ENCODE peak calls at places on chromosomes 12 and 14, in five cellular contexts. L is H1, A is H9, S is neuronal stem cell, R is trophoblast cell. I is an unnamed sample.
A peak's percentile ranks its signal among the peaks of the same experiment; 100 is the strongest.

GRCh38 chr14:73576391-73576790 is 7.4 kb downstream of the ACOT2 start:
- DNase-seq in L (no peak), A (no peak), S (no peak), R (no peak), I (peak; percentile 24)

GRCh38 chr14:92649934-92650545 is 98.4 kb downstream of the LGMN start:
- DNase-seq in L (no peak), A (no peak), S (no peak), R (peak; percentile 94), I (peak; percentile 37)

GRCh38 chr12:45591635-45592034 is 137.9 kb upstream of the ARID2 start:
- DNase-seq in L (no peak), A (no peak), S (no peak), R (no peak), I (no peak)

GRCh38 chr12:51374346-51374745 is 16.9 kb downstream of the GALNT6 start:
- DNase-seq in L (no peak), A (no peak), S (no peak), R (no peak), I (no peak)

GRCh38 chr14:80850197-80850814 is 91.2 kb downstream of the CEP128 start:
- DNase-seq in L (no peak), A (no peak), S (peak; percentile 17), R (no peak), I (peak; percentile 56)

GRCh38 chr14:76196980-76197379 is 45.3 kb downstream of the GPATCH2L start:
- DNase-seq in L (no peak), A (no peak), S (no peak), R (no peak), I (no peak)

GRCh38 chr14:98118749-98119148 is 1153.2 kb downstream of the BCL11B start:
- DNase-seq in L (no peak), A (no peak), S (no peak), R (no peak), I (no peak)

GRCh38 chr14:53458368-53458814 is 305.3 kb upstream of the DDHD1 start:
- DNase-seq in L (no peak), A (no peak), S (peak; percentile 43), R (peak; percentile 6), I (peak; percentile 62)

GRCh38 chr12:108825205-108825950 is 32.0 kb downstream of the SSH1 start:
- DNase-seq in L (no peak), A (no peak), S (no peak), R (no peak), I (peak; percentile 95)

GRCh38 chr14:50675597-50675996 is 7.5 kb upstream of the SAV1 start:
- DNase-seq in L (no peak), A (no peak), S (no peak), R (no peak), I (no peak)

GRCh38 chr12:123907726-123908476 is 64.7 kb downstream of the CCDC92 start:
- DNase-seq in L (no peak), A (no peak), S (no peak), R (no peak), I (peak; percentile 7)

GRCh38 chr14:38257500-38257899 is 1.6 kb upstream of the CLEC14A start:
- DNase-seq in L (no peak), A (no peak), S (no peak), R (no peak), I (peak; percentile 32)

GRCh38 chr14:70203686-70204085 is 14.9 kb upstream of the SLC8A3 start:
- DNase-seq in L (no peak), A (peak; percentile 42), S (no peak), R (no peak), I (no peak)

GRCh38 chr14:49931523-49931922 is 38.6 kb downstream of the ARF6 start:
- DNase-seq in L (no peak), A (no peak), S (no peak), R (no peak), I (no peak)

GRCh38 chr12:56387152-56387551 is 24.5 kb upstream of the APOF start:
- DNase-seq in L (no peak), A (no peak), S (no peak), R (no peak), I (peak; percentile 13)

GRCh38 chr12:77118696-77119095 is 53.3 kb upstream of the E2F7 start:
- DNase-seq in L (no peak), A (no peak), S (no peak), R (no peak), I (peak; percentile 55)

GRCh38 chr14:79028281-79028680 is 858.1 kb downstream of the NRXN3 start:
- DNase-seq in L (no peak), A (no peak), S (no peak), R (no peak), I (no peak)

GRCh38 chr12:111129149-111129548 is 208.8 kb upstream of the MYL2 start:
- DNase-seq in L (no peak), A (no peak), S (no peak), R (no peak), I (no peak)

GRCh38 chr12:123934829-123935228 is 37.8 kb downstream of the CCDC92 start:
- DNase-seq in L (no peak), A (no peak), S (no peak), R (no peak), I (peak; percentile 26)

GRCh38 chr14:79708991-79709390 is 502.3 kb downstream of the DIO2 start:
- DNase-seq in L (no peak), A (no peak), S (no peak), R (no peak), I (peak; percentile 18)

GRCh38 chr12:57475271-57476161 is 4.2 kb downstream of the ARHGAP9 start:
- DNase-seq in L (peak; percentile 67), A (peak; percentile 63), S (no peak), R (no peak), I (peak; percentile 51)

GRCh38 chr12:123502163-123502562 is 31.4 kb downstream of the RILPL1 start:
- DNase-seq in L (no peak), A (no peak), S (peak; percentile 77), R (no peak), I (no peak)

GRCh38 chr12:24896171-24896570 is 52.7 kb downstream of the BCAT1 start:
- DNase-seq in L (no peak), A (no peak), S (no peak), R (no peak), I (no peak)

GRCh38 chr12:8950287-8950574 is 786 bp upstream of the M6PR start:
- DNase-seq in L (no peak), A (no peak), S (no peak), R (no peak), I (no peak)

GRCh38 chr14:24093901-24094838 is at the start of gene PCK2:
- DNase-seq in L (peak; percentile 95), A (peak; percentile 99), S (peak; percentile 81), R (peak; percentile 86), I (peak; percentile 90)

GRCh38 chr14:53999061-53999488 is 42.5 kb upstream of the BMP4 start:
- DNase-seq in L (no peak), A (no peak), S (no peak), R (peak; percentile 63), I (peak; percentile 74)

GRCh38 chr12:91551242-91551641 is 368.6 kb upstream of the DCN start:
- DNase-seq in L (no peak), A (no peak), S (no peak), R (no peak), I (no peak)

GRCh38 chr12:1920436-1920835 is 2.0 kb upstream of the CACNA2D4 start:
- DNase-seq in L (no peak), A (peak; percentile 19), S (no peak), R (no peak), I (no peak)

GRCh38 chr12:10018390-10018789 is 8.0 kb downstream of the CLEC12B start:
- DNase-seq in L (no peak), A (no peak), S (no peak), R (no peak), I (peak; percentile 19)

GRCh38 chr12:106246891-106247730 is 709 bp downstream of the CKAP4 start:
- DNase-seq in L (peak; percentile 63), A (no peak), S (peak; percentile 59), R (peak; percentile 72), I (peak; percentile 74)

GRCh38 chr12:124451637-124452243 is 115.7 kb downstream of the NCOR2 start:
- DNase-seq in L (no peak), A (no peak), S (no peak), R (no peak), I (no peak)

GRCh38 chr12:52391618-52392002 is 6.2 kb upstream of the KRT84 start:
- DNase-seq in L (no peak), A (no peak), S (no peak), R (no peak), I (no peak)
- H3K27ac ChIP-seq in L (no peak overlapping the region), A (no peak overlapping the region), S (no peak overlapping the region), R (no peak overlapping the region), I (no peak overlapping the region)

DNA sequence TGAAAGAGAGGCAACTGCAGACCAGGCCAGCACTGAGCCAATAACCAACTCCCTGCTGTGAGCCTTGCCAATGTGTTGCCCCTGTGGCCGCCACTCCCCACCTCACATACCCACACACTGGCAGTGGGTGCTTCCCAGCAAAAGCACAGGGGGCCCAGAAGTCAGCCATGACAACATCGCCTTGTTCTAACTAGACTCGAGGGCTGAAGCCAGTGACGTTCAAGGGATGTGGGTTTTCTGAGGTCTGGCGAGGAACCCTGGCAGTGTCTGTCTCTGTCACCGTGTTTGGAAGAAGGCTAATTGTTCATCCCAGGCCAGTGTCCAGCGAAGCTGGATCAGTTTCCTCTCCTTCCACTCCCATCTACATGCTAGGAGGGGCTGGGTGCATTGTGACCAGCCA is 311.8 kb upstream of the AMIGO2 start:
- DNase-seq in L (no peak), A (no peak), S (no peak), R (no peak), I (no peak)
- H2AK5ac ChIP-seq in L (peak overlapping the region; percentile 89), A (no peak overlapping the region), S (no peak overlapping the region), R (no peak overlapping the region), I (peak overlapping the region; percentile 33)

DNA sequence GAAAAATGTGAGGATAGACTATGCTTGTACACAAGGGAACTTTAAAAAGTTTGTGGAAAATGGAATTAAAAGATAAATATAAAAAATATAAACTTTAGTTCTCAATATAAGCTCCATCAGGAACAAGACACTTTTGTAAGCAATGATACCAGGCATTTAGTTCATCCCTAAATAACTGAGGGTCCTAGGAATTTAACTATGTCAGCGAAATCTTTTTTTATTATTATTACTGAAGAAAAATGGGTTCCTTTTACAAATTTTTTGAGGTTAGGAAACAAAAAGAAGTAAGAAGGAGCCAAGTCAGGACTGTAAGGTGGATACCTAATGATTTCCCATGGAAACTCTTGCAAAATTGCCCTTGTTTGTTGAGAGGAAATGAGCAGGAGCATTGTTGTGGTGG is 102.8 kb downstream of the TRMT5 start:
- DNase-seq in L (no peak), A (no peak), S (no peak), R (no peak), I (no peak)
- H2BK12ac ChIP-seq in L (no peak overlapping the region), A (no peak overlapping the region), S (no peak overlapping the region), R (no peak overlapping the region), I (no peak overlapping the region)

GRCh38 chr14:105490572-105491365 is at the start of gene TEDC1:
- DNase-seq in L (peak; percentile 92), A (peak; percentile 99), S (peak; percentile 99), R (peak; percentile 100), I (peak; percentile 100)
- H3K27ac ChIP-seq in L (peak within 1 kb of the TSS; percentile 73), A (no peak within 1 kb of the TSS), S (peak within 1 kb of the TSS; percentile 96), R (peak within 1 kb of the TSS; percentile 92), I (no peak within 1 kb of the TSS)

GRCh38 chr14:61559641-61560201 is 135.6 kb upstream of the HIF1A start:
- DNase-seq in L (no peak), A (peak; percentile 39), S (no peak), R (no peak), I (no peak)
- H2AK5ac ChIP-seq in L (no peak overlapping the region), A (no peak overlapping the region), S (no peak overlapping the region), R (peak overlapping the region; percentile 91), I (peak overlapping the region; percentile 100)

I was measured in mesenchymal stem cell.